ENCODE peak calls at places on chromosome 20, in eight cellular contexts. One of them, this sample, is unnamed.

GRCh38 chr20:38337561-38338140 is 8.6 kb upstream of the LBP start:
- DNase-seq in stimulated activated CD4-positive, alpha-beta T cell treated with anti-CD3 and anti-CD28 coated beads, Interleukin-2, amount 100 ng/mL, for 48 hours: peak; percentile 36
- DNase-seq in pancreas: no peak
- DNase-seq in right cardiac atrium: peak; percentile 68
- DNase-seq in brain microvascular endothelial cell: peak; percentile 10
- DNase-seq in HepG2: peak; percentile 72
- DNase-seq in epithelial cell of prostate: no peak
- DNase-seq in non-pigmented ciliary epithelial cell: no peak
- DNase-seq in this sample: no peak

GRCh38 chr20:7496394-7497111 is 443.7 kb downstream of the HAO1 start:
- DNase-seq in brain microvascular endothelial cell: peak; percentile 72
- DNase-seq in epithelial cell of prostate: no peak
- DNase-seq in pancreas: no peak
- DNase-seq in non-pigmented ciliary epithelial cell: peak; percentile 56
- DNase-seq in HepG2: no peak
- DNase-seq in right cardiac atrium: no peak
- DNase-seq in stimulated activated CD4-positive, alpha-beta T cell treated with anti-CD3 and anti-CD28 coated beads, Interleukin-2, amount 100 ng/mL, for 48 hours: no peak
- DNase-seq in this sample: no peak

GRCh38 chr20:35502352-35502751 is 27.1 kb downstream of the C20orf173 start:
- DNase-seq in HepG2: no peak
- DNase-seq in epithelial cell of prostate: no peak
- DNase-seq in pancreas: no peak
- DNase-seq in right cardiac atrium: no peak
- DNase-seq in brain microvascular endothelial cell: no peak
- DNase-seq in stimulated activated CD4-positive, alpha-beta T cell treated with anti-CD3 and anti-CD28 coated beads, Interleukin-2, amount 100 ng/mL, for 48 hours: no peak
- DNase-seq in non-pigmented ciliary epithelial cell: no peak
- DNase-seq in this sample: no peak

GRCh38 chr20:2767768-2768631 is 32.4 kb downstream of the CPXM1 start:
- DNase-seq in brain microvascular endothelial cell: no peak
- DNase-seq in epithelial cell of prostate: peak; percentile 70
- DNase-seq in pancreas: peak; percentile 89
- DNase-seq in non-pigmented ciliary epithelial cell: no peak
- DNase-seq in right cardiac atrium: peak; percentile 82
- DNase-seq in stimulated activated CD4-positive, alpha-beta T cell treated with anti-CD3 and anti-CD28 coated beads, Interleukin-2, amount 100 ng/mL, for 48 hours: no peak
- DNase-seq in HepG2: no peak
- DNase-seq in this sample: peak; percentile 45

GRCh38 chr20:20036756-20037155 is 15.5 kb downstream of the CRNKL1 start:
- DNase-seq in HepG2: no peak
- DNase-seq in epithelial cell of prostate: no peak
- DNase-seq in pancreas: no peak
- DNase-seq in right cardiac atrium: no peak
- DNase-seq in non-pigmented ciliary epithelial cell: no peak
- DNase-seq in brain microvascular endothelial cell: no peak
- DNase-seq in stimulated activated CD4-positive, alpha-beta T cell treated with anti-CD3 and anti-CD28 coated beads, Interleukin-2, amount 100 ng/mL, for 48 hours: no peak
- DNase-seq in this sample: no peak

GRCh38 chr20:9112541-9113515 is 43.9 kb downstream of the PLCB4 start:
- DNase-seq in right cardiac atrium: no peak
- DNase-seq in pancreas: no peak
- DNase-seq in epithelial cell of prostate: no peak
- DNase-seq in stimulated activated CD4-positive, alpha-beta T cell treated with anti-CD3 and anti-CD28 coated beads, Interleukin-2, amount 100 ng/mL, for 48 hours: no peak
- DNase-seq in HepG2: no peak
- DNase-seq in non-pigmented ciliary epithelial cell: peak; percentile 40
- DNase-seq in brain microvascular endothelial cell: peak; percentile 62
- DNase-seq in this sample: no peak

GRCh38 chr20:59441860-59442810 is 141.7 kb downstream of the EDN3 start:
- DNase-seq in brain microvascular endothelial cell: no peak
- DNase-seq in pancreas: no peak
- DNase-seq in epithelial cell of prostate: no peak
- DNase-seq in HepG2: no peak
- DNase-seq in right cardiac atrium: no peak
- DNase-seq in stimulated activated CD4-positive, alpha-beta T cell treated with anti-CD3 and anti-CD28 coated beads, Interleukin-2, amount 100 ng/mL, for 48 hours: no peak
- DNase-seq in non-pigmented ciliary epithelial cell: no peak
- DNase-seq in this sample: no peak

GRCh38 chr20:63006611-63007471 is at the start of gene BHLHE23:
- DNase-seq in non-pigmented ciliary epithelial cell: no peak
- DNase-seq in pancreas: no peak
- DNase-seq in right cardiac atrium: peak; percentile 33
- DNase-seq in stimulated activated CD4-positive, alpha-beta T cell treated with anti-CD3 and anti-CD28 coated beads, Interleukin-2, amount 100 ng/mL, for 48 hours: no peak
- DNase-seq in epithelial cell of prostate: no peak
- DNase-seq in HepG2: no peak
- DNase-seq in brain microvascular endothelial cell: no peak
- DNase-seq in this sample: no peak

GRCh38 chr20:14304466-14304865 is 32.9 kb downstream of the FLRT3 start:
- DNase-seq in epithelial cell of prostate: no peak
- DNase-seq in HepG2: no peak
- DNase-seq in non-pigmented ciliary epithelial cell: no peak
- DNase-seq in pancreas: no peak
- DNase-seq in right cardiac atrium: no peak
- DNase-seq in stimulated activated CD4-positive, alpha-beta T cell treated with anti-CD3 and anti-CD28 coated beads, Interleukin-2, amount 100 ng/mL, for 48 hours: no peak
- DNase-seq in brain microvascular endothelial cell: no peak
- DNase-seq in this sample: no peak

GRCh38 chr20:21512634-21513180 is 1.2 kb downstream of the NKX2-2 start:
- DNase-seq in non-pigmented ciliary epithelial cell: no peak
- DNase-seq in brain microvascular endothelial cell: no peak
- DNase-seq in right cardiac atrium: no peak
- DNase-seq in pancreas: no peak
- DNase-seq in HepG2: no peak
- DNase-seq in stimulated activated CD4-positive, alpha-beta T cell treated with anti-CD3 and anti-CD28 coated beads, Interleukin-2, amount 100 ng/mL, for 48 hours: no peak
- DNase-seq in epithelial cell of prostate: no peak
- DNase-seq in this sample: no peak

GRCh38 chr20:38839563-38839962 is 34.1 kb downstream of the PPP1R16B start:
- DNase-seq in non-pigmented ciliary epithelial cell: no peak
- DNase-seq in right cardiac atrium: no peak
- DNase-seq in pancreas: no peak
- DNase-seq in stimulated activated CD4-positive, alpha-beta T cell treated with anti-CD3 and anti-CD28 coated beads, Interleukin-2, amount 100 ng/mL, for 48 hours: no peak
- DNase-seq in epithelial cell of prostate: no peak
- DNase-seq in brain microvascular endothelial cell: no peak
- DNase-seq in HepG2: no peak
- DNase-seq in this sample: no peak

GRCh38 chr20:23119456-23120216 is 33.5 kb upstream of the CD93 start:
- DNase-seq in non-pigmented ciliary epithelial cell: no peak
- DNase-seq in brain microvascular endothelial cell: no peak
- DNase-seq in HepG2: no peak
- DNase-seq in pancreas: no peak
- DNase-seq in epithelial cell of prostate: no peak
- DNase-seq in stimulated activated CD4-positive, alpha-beta T cell treated with anti-CD3 and anti-CD28 coated beads, Interleukin-2, amount 100 ng/mL, for 48 hours: no peak
- DNase-seq in right cardiac atrium: no peak
- DNase-seq in this sample: no peak

GRCh38 chr20:53522696-53523095 is 70.9 kb downstream of the ZNF217 start:
- DNase-seq in non-pigmented ciliary epithelial cell: no peak
- DNase-seq in epithelial cell of prostate: no peak
- DNase-seq in right cardiac atrium: no peak
- DNase-seq in HepG2: no peak
- DNase-seq in stimulated activated CD4-positive, alpha-beta T cell treated with anti-CD3 and anti-CD28 coated beads, Interleukin-2, amount 100 ng/mL, for 48 hours: no peak
- DNase-seq in brain microvascular endothelial cell: no peak
- DNase-seq in pancreas: no peak
- DNase-seq in this sample: no peak

GRCh38 chr20:58019027-58019849 is 209.2 kb downstream of the ANKRD60 start:
- DNase-seq in non-pigmented ciliary epithelial cell: peak; percentile 76
- DNase-seq in pancreas: no peak
- DNase-seq in brain microvascular endothelial cell: peak; percentile 84
- DNase-seq in stimulated activated CD4-positive, alpha-beta T cell treated with anti-CD3 and anti-CD28 coated beads, Interleukin-2, amount 100 ng/mL, for 48 hours: no peak
- DNase-seq in right cardiac atrium: peak; percentile 49
- DNase-seq in epithelial cell of prostate: no peak
- DNase-seq in HepG2: no peak
- DNase-seq in this sample: no peak

GRCh38 chr20:56631990-56632327 is 2.9 kb downstream of the TFAP2C start:
- DNase-seq in epithelial cell of prostate: no peak
- DNase-seq in non-pigmented ciliary epithelial cell: no peak
- DNase-seq in right cardiac atrium: no peak
- DNase-seq in brain microvascular endothelial cell: no peak
- DNase-seq in stimulated activated CD4-positive, alpha-beta T cell treated with anti-CD3 and anti-CD28 coated beads, Interleukin-2, amount 100 ng/mL, for 48 hours: no peak
- DNase-seq in pancreas: no peak
- DNase-seq in HepG2: no peak
- DNase-seq in this sample: no peak

GRCh38 chr20:44696315-44696714 is 18.9 kb upstream of the CCN5 start:
- DNase-seq in brain microvascular endothelial cell: no peak
- DNase-seq in right cardiac atrium: no peak
- DNase-seq in epithelial cell of prostate: no peak
- DNase-seq in pancreas: no peak
- DNase-seq in HepG2: peak; percentile 37
- DNase-seq in stimulated activated CD4-positive, alpha-beta T cell treated with anti-CD3 and anti-CD28 coated beads, Interleukin-2, amount 100 ng/mL, for 48 hours: no peak
- DNase-seq in non-pigmented ciliary epithelial cell: no peak
- DNase-seq in this sample: no peak

GRCh38 chr20:23061713-23062561 is 12.5 kb upstream of the THBD start:
- DNase-seq in pancreas: no peak
- DNase-seq in epithelial cell of prostate: no peak
- DNase-seq in brain microvascular endothelial cell: peak; percentile 85
- DNase-seq in right cardiac atrium: peak; percentile 70
- DNase-seq in stimulated activated CD4-positive, alpha-beta T cell treated with anti-CD3 and anti-CD28 coated beads, Interleukin-2, amount 100 ng/mL, for 48 hours: no peak
- DNase-seq in non-pigmented ciliary epithelial cell: peak; percentile 44
- DNase-seq in HepG2: peak; percentile 29
- DNase-seq in this sample: no peak